ENCODE peak calls at places on chromosomes 1 and 21, in nine cellular contexts. S is OCI-LY7, Z is lung, J is epithelial cell of esophagus, C is lower lobe of right lung, G is DND-41, N is PC-9, U is neural progenitor cell, K is WERI-Rb-1. I is an unnamed sample.

GRCh38 chr1:38456564-38456876 is 403.1 kb downstream of the RRAGC start:
- DNase-seq in S (no peak), Z (no peak), J (no peak), C (no peak), G (no peak), N (no peak), U (no peak), K (no peak), I (no peak)

GRCh38 chr1:165365344-165365743 is 8.8 kb upstream of the LMX1A start:
- DNase-seq in S (no peak), Z (no peak), J (peak), C (no peak), G (no peak), N (no peak), U (no peak), K (no peak), I (no peak)

GRCh38 chr1:59805564-59805963 is 9.2 kb upstream of the HOOK1 start:
- DNase-seq in S (no peak), Z (no peak), J (no peak), C (no peak), G (no peak), N (no peak), U (no peak), K (no peak), I (no peak)

GRCh38 chr21:45290948-45291612 is 3.4 kb upstream of the POFUT2 start:
- DNase-seq in S (no peak), Z (no peak), J (no peak), C (peak), G (no peak), N (no peak), U (no peak), K (no peak), I (no peak)

GRCh38 chr1:245600658-245601057 is 445.9 kb downstream of the KIF26B start:
- DNase-seq in S (no peak), Z (no peak), J (no peak), C (no peak), G (no peak), N (no peak), U (no peak), K (no peak), I (no peak)

GRCh38 chr21:27154451-27155129 is 187.7 kb upstream of the ADAMTS5 start:
- DNase-seq in S (no peak), Z (no peak), J (no peak), C (no peak), G (no peak), N (no peak), U (no peak), K (no peak), I (no peak)

GRCh38 chr1:84907095-84907827 is 14.3 kb upstream of the LPAR3 start:
- DNase-seq in S (no peak), Z (no peak), J (peak), C (no peak), G (no peak), N (no peak), U (no peak), K (no peak), I (no peak)

GRCh38 chr1:238466459-238466858 is 575.7 kb upstream of the ZP4 start:
- DNase-seq in S (no peak), Z (no peak), J (no peak), C (no peak), G (no peak), N (no peak), U (no peak), K (no peak), I (no peak)

GRCh38 chr1:6475381-6476133 is 9.6 kb upstream of the TNFRSF25 start:
- DNase-seq in S (peak), Z (peak), J (peak), C (peak), G (peak), N (peak), U (peak), K (peak), I (no peak)

GRCh38 chr1:214264196-214264595 is 16.8 kb upstream of the SMYD2 start:
- DNase-seq in S (no peak), Z (no peak), J (no peak), C (no peak), G (no peak), N (no peak), U (peak), K (no peak), I (no peak)

GRCh38 chr1:8880068-8880676 is 1.7 kb upstream of the ENO1 start:
- DNase-seq in S (peak), Z (peak), J (peak), C (no peak), G (peak), N (peak), U (no peak), K (no peak), I (no peak)

GRCh38 chr1:172536256-172536655 is 3.3 kb downstream of the SUCO start:
- DNase-seq in S (no peak), Z (no peak), J (peak), C (no peak), G (no peak), N (no peak), U (no peak), K (no peak), I (no peak)

GRCh38 chr21:39006653-39007417 is 176.4 kb downstream of the PSMG1 start:
- DNase-seq in S (peak), Z (peak), J (no peak), C (peak), G (no peak), N (no peak), U (no peak), K (no peak), I (no peak)

GRCh38 chr1:155729031-155729898 is 40.4 kb downstream of the DAP3 start:
- DNase-seq in S (peak), Z (peak), J (peak), C (no peak), G (peak), N (peak), U (peak), K (peak), I (no peak)

GRCh38 chr1:230067871-230068814 is 1.1 kb downstream of the GALNT2 start:
- DNase-seq in S (peak), Z (peak), J (peak), C (peak), G (no peak), N (peak), U (peak), K (no peak), I (no peak)

GRCh38 chr1:13513885-13514546 is at the start of gene LRRC38:
- DNase-seq in S (no peak), Z (no peak), J (no peak), C (no peak), G (peak), N (no peak), U (peak), K (peak), I (no peak)

GRCh38 chr1:245823408-245824147 is 668.8 kb downstream of the KIF26B start:
- DNase-seq in S (no peak), Z (no peak), J (no peak), C (no peak), G (no peak), N (no peak), U (no peak), K (no peak), I (no peak)

GRCh38 chr1:68010094-68010493 is 40.3 kb downstream of the DIRAS3 start:
- DNase-seq in S (no peak), Z (no peak), J (peak), C (no peak), G (no peak), N (no peak), U (no peak), K (no peak), I (no peak)

GRCh38 chr1:15428815-15429435 is 9.3 kb upstream of the CTRC start:
- DNase-seq in S (no peak), Z (no peak), J (no peak), C (no peak), G (no peak), N (no peak), U (no peak), K (no peak), I (no peak)

GRCh38 chr1:85581802-85582686 is 1.5 kb downstream of the CCN1 start:
- DNase-seq in S (no peak), Z (peak), J (peak), C (peak), G (no peak), N (peak), U (peak), K (no peak), I (no peak)

GRCh38 chr1:20787775-20788488 is 825 bp upstream of the HP1BP3 start:
- DNase-seq in S (no peak), Z (no peak), J (peak), C (no peak), G (no peak), N (peak), U (peak), K (peak), I (no peak)

GRCh38 chr1:59967141-59967697 is 40.6 kb upstream of the CYP2J2 start:
- DNase-seq in S (no peak), Z (no peak), J (no peak), C (no peak), G (no peak), N (no peak), U (peak), K (peak), I (no peak)

GRCh38 chr1:239816090-239816812 is 275.4 kb upstream of the FMN2 start:
- DNase-seq in S (no peak), Z (peak), J (peak), C (peak), G (no peak), N (peak), U (peak), K (peak), I (no peak)

GRCh38 chr1:239815074-239815473 is 276.6 kb upstream of the FMN2 start:
- DNase-seq in S (no peak), Z (no peak), J (no peak), C (no peak), G (no peak), N (no peak), U (no peak), K (no peak), I (no peak)

GRCh38 chr1:239817801-239818200 is 273.9 kb upstream of the FMN2 start:
- DNase-seq in S (no peak), Z (no peak), J (no peak), C (no peak), G (no peak), N (no peak), U (no peak), K (no peak), I (no peak)

GRCh38 chr1:239819756-239820155 is 271.9 kb upstream of the FMN2 start:
- DNase-seq in S (no peak), Z (no peak), J (no peak), C (no peak), G (no peak), N (no peak), U (no peak), K (no peak), I (no peak)

GRCh38 chr1:239819075-239819474 is 272.6 kb upstream of the FMN2 start:
- DNase-seq in S (peak), Z (no peak), J (no peak), C (no peak), G (no peak), N (no peak), U (peak), K (peak), I (no peak)
- TF ChIP-seq CTCF in S (no peak), Z (no peak), J (no peak), C (no peak), G (peak), N (no peak), U (peak), K (peak), I (no peak)

GRCh38 chr1:186244825-186245224 is 130.2 kb downstream of the TPR start:
- DNase-seq in S (peak), Z (no peak), J (peak), C (no peak), G (no peak), N (no peak), U (peak), K (peak), I (no peak)
- TF ChIP-seq CTCF in S (peak), Z (no peak), J (peak), C (no peak), G (peak), N (no peak), U (peak), K (peak), I (peak)

DNA sequence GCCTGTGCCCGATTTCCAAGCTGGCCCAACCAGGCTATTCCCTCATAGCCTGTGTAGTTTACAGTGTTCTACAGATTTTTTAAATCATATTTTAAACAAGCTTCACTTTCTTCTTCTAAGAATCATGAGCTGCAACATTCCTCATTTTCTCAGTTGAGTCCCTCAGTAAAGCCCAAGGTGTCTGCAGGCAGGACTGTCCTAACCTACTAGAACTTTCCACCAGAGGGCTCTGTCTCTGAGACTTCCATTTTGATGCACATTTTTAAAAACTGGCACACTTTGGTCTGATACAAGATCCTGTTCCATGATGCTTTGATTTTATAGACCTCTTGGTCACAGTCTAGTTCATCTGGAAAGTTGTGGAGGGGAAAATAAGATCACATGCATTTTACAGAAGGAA is 21.6 kb upstream of the SLAMF6 start:
- DNase-seq in S (peak), Z (no peak), J (peak), C (no peak), G (peak), N (no peak), U (peak), K (no peak), I (no peak)
- TF ChIP-seq CTCF in S (peak), Z (no peak), J (peak), C (peak), G (peak), N (peak), U (peak), K (peak), I (peak)

GRCh38 chr1:232507571-232507970 is 122.4 kb downstream of the SIPA1L2 start:
- DNase-seq in S (no peak), Z (no peak), J (no peak), C (no peak), G (no peak), N (no peak), U (no peak), K (no peak), I (no peak)

GRCh38 chr1:232511172-232511571 is 118.8 kb downstream of the SIPA1L2 start:
- DNase-seq in S (no peak), Z (no peak), J (peak), C (no peak), G (no peak), N (no peak), U (no peak), K (no peak), I (no peak)

GRCh38 chr1:232510367-232511110 is 119.4 kb downstream of the SIPA1L2 start:
- DNase-seq in S (no peak), Z (no peak), J (peak), C (no peak), G (no peak), N (no peak), U (no peak), K (no peak), I (no peak)

GRCh38 chr1:232509570-232509969 is 120.4 kb downstream of the SIPA1L2 start:
- DNase-seq in S (no peak), Z (no peak), J (no peak), C (no peak), G (no peak), N (no peak), U (peak), K (no peak), I (no peak)

DNA sequence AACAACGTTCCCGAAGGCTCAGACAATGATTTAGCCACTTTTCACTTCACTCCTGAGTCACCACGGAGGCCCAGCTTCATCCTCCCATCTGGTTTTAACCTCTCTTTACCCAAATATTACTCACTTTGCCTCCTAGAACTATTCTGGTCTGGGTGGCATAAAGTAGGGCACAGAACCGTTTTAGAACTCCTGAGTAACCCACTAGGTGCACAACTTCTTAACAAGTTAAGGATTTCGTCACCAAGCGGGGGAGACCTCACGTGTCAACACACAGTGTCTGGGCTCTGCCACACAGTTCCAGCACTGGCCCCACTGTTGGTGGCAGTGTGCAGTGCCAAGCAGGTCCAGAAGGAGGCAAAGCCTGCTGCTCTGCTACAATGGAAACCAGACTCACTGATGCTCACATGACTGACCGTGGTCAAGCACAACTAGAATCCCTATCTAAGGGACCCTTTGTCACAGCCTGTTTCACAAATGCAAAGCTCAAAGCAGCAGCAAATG is 121.7 kb downstream of the SIPA1L2 start:
- DNase-seq in S (no peak), Z (no peak), J (no peak), C (no peak), G (no peak), N (no peak), U (peak), K (no peak), I (no peak)
- TF ChIP-seq CTCF in S (peak), Z (no peak), J (no peak), C (no peak), G (peak), N (no peak), U (peak), K (peak), I (peak)

DNA sequence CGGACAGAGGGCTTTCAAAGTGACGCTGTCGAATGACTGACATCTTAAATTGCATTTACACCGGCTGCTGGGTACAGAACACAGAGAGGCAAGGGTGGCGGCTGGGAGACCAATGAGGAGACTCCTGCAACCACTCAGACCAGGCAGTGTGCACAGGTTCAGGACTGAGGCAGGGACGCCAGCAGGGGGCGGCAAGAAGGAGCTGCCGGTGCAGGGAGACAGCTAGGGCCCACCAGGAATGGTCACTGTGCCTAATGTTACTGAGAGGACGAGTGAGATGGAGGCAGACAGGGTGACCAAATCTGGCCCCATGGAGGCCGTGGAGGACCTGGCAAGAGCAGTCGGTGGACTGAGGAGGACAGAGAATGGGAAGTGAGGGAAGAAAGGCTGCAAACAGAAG is 23.5 kb downstream of the GLIS1 start:
- DNase-seq in S (peak), Z (no peak), J (peak), C (no peak), G (peak), N (no peak), U (peak), K (peak), I (no peak)
- TF ChIP-seq CTCF in S (peak), Z (no peak), J (peak), C (no peak), G (peak), N (peak), U (peak), K (peak), I (peak)

GRCh38 chr1:23166854-23167253 is 1.8 kb downstream of the LUZP1 start:
- DNase-seq in S (no peak), Z (no peak), J (no peak), C (no peak), G (no peak), N (no peak), U (no peak), K (no peak), I (no peak)
- TF ChIP-seq CTCF in S (no peak), Z (no peak), J (no peak), C (no peak), G (no peak), N (no peak), U (no peak), K (no peak), I (no peak)

DNA sequence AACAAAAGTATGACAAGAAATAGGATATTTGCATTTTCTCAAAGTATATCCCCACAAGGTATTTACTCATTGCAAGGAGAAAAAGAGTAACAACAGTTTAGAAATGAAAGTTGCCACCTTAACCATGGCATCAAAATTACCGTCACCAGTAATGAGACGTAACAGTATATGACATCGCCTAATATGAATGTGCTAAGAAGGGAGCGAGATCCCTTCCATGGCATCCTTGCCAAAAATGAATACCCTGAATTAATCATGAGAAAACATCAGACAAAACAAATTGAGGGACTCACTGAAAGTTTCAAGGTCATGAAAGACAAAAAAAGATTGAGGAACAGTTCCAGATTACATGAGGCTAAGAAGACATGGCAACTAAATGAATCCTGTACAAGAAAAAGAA is 78.9 kb upstream of the MROH9 start:
- DNase-seq in S (no peak), Z (no peak), J (no peak), C (no peak), G (no peak), N (no peak), U (no peak), K (no peak), I (no peak)
- TF ChIP-seq CTCF in S (no peak), Z (no peak), J (no peak), C (no peak), G (no peak), N (no peak), U (no peak), K (no peak), I (no peak)

DNA sequence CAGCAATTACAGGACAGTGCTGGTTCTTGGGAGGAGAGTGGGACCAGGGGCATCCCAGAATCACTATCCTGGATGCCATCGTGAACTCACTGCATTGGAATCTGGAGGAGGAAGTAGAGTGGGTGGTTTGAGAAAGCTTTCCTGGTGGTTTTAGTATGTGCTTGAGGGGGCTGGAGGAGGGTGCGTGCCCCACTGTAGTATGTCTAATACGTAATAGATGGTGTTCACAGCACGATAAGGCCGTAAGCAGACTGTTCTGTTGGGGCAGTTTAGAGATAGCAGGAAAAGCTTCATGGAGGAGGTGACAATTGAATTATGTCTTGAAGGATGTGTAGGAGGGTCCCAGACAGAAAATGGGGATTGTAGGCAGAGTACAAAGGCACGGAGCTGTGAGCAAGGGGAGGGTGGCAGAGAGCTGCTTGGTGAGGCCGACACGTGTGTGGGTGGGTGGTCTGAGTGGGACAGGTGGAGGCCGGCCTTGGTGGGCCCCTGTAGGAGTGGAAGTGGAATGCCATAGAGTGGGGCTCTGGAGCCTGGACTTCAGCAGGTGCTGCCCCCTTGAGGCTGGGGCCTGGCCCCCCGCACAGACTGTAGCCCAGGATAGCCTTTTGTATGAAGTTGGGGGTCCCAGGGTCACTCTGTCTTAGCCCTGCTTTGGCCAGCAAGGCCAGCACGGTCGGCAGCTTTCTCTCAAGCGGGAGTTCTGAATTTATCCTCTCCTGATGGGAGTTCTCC is 37.0 kb downstream of the IL6R start:
- DNase-seq in S (no peak), Z (no peak), J (peak), C (no peak), G (no peak), N (no peak), U (peak), K (peak), I (no peak)
- TF ChIP-seq CTCF in S (peak), Z (no peak), J (peak), C (peak), G (peak), N (peak), U (peak), K (peak), I (peak)

GRCh38 chr1:189669846-189670245 is 807.8 kb downstream of the BRINP3 start:
- DNase-seq in S (no peak), Z (no peak), J (no peak), C (no peak), G (no peak), N (no peak), U (no peak), K (no peak), I (no peak)
- TF ChIP-seq CTCF in S (no peak), Z (no peak), J (no peak), C (no peak), G (no peak), N (no peak), U (no peak), K (no peak), I (no peak)